ENCODE peak calls at places on chromosome 12, in six cellular contexts. T, F, Z, S, B and G are unnamed samples.

GRCh38 chr12:53984901-53985357 is at the start of gene HOXC10:
- DNase-seq in T (peak; percentile 13), F (peak; percentile 93), Z (peak; percentile 64), S (peak; percentile 70), B (peak; percentile 84), G (peak; percentile 89)

GRCh38 chr12:63238892-63239291 is 87.9 kb upstream of the AVPR1A start:
- DNase-seq in T (no peak), F (no peak), Z (no peak), S (no peak), B (no peak), G (no peak)

GRCh38 chr12:105018761-105019160 is 32.6 kb downstream of the NOPCHAP1 start:
- DNase-seq in T (no peak), F (no peak), Z (no peak), S (no peak), B (no peak), G (peak; percentile 19)

GRCh38 chr12:121579981-121580868 is 598 bp downstream of the KDM2B start:
- DNase-seq in T (peak; percentile 86), F (peak; percentile 66), Z (peak; percentile 44), S (peak; percentile 83), B (peak; percentile 89), G (peak; percentile 72)

GRCh38 chr12:106879612-106880011 is 76.1 kb upstream of the TMEM263 start:
- DNase-seq in T (no peak), F (no peak), Z (no peak), S (no peak), B (no peak), G (no peak)

GRCh38 chr12:65427646-65428045 is 149.2 kb downstream of the MSRB3 start:
- DNase-seq in T (no peak), F (no peak), Z (no peak), S (no peak), B (no peak), G (no peak)

GRCh38 chr12:71691504-71692129 is 5.7 kb downstream of the TMEM19 start:
- DNase-seq in T (no peak), F (no peak), Z (no peak), S (no peak), B (no peak), G (peak; percentile 54)

GRCh38 chr12:65830305-65830704 is 6.0 kb downstream of the HMGA2 start:
- DNase-seq in T (no peak), F (no peak), Z (no peak), S (no peak), B (no peak), G (no peak)

GRCh38 chr12:42039146-42039545 is 105.5 kb downstream of the GXYLT1 start:
- DNase-seq in T (no peak), F (no peak), Z (no peak), S (no peak), B (no peak), G (no peak)

GRCh38 chr12:92077530-92077929 is 68.1 kb downstream of the BTG1 start:
- DNase-seq in T (no peak), F (no peak), Z (no peak), S (no peak), B (no peak), G (no peak)

GRCh38 chr12:117188961-117189724 is 1.1 kb downstream of the FBXO21 start:
- DNase-seq in T (peak; percentile 64), F (no peak), Z (no peak), S (no peak), B (no peak), G (peak; percentile 53)

GRCh38 chr12:3127832-3128231 is 50.7 kb downstream of the TSPAN9 start:
- DNase-seq in T (no peak), F (no peak), Z (no peak), S (no peak), B (no peak), G (no peak)

GRCh38 chr12:11650279-11650696 is 814 bp downstream of the ETV6 start:
- DNase-seq in T (no peak), F (no peak), Z (no peak), S (no peak), B (peak; percentile 65), G (no peak)

GRCh38 chr12:103928736-103929050 is 1.5 kb upstream of the HSP90B1 start:
- DNase-seq in T (no peak), F (peak; percentile 81), Z (no peak), S (peak; percentile 58), B (no peak), G (peak; percentile 14)

GRCh38 chr12:48818831-48819590 is 715 bp downstream of the CACNB3 start:
- DNase-seq in T (no peak), F (no peak), Z (no peak), S (no peak), B (peak; percentile 64), G (peak; percentile 41)

GRCh38 chr12:117447665-117448366 is 86.4 kb upstream of the NOS1 start:
- DNase-seq in T (no peak), F (no peak), Z (no peak), S (no peak), B (no peak), G (no peak)

GRCh38 chr12:120529641-120530314 is 820 bp upstream of the COQ5 start:
- DNase-seq in T (no peak), F (no peak), Z (no peak), S (no peak), B (no peak), G (peak; percentile 68)

GRCh38 chr12:70721216-70721615 is 84.0 kb upstream of the PTPRB start:
- DNase-seq in T (no peak), F (no peak), Z (no peak), S (no peak), B (no peak), G (peak; percentile 57)

GRCh38 chr12:69388371-69388770 is 28.8 kb downstream of the YEATS4 start:
- DNase-seq in T (peak; percentile 42), F (peak; percentile 28), Z (no peak), S (no peak), B (no peak), G (peak; percentile 63)

GRCh38 chr12:70733385-70733784 is 96.2 kb upstream of the PTPRB start:
- DNase-seq in T (peak; percentile 80), F (peak; percentile 65), Z (peak; percentile 12), S (no peak), B (no peak), G (peak; percentile 90)

GRCh38 chr12:104763163-104763805 is 194.8 kb downstream of the SLC41A2 start:
- DNase-seq in T (no peak), F (no peak), Z (no peak), S (no peak), B (no peak), G (no peak)